ENCODE peak calls at places on chromosomes 11 and 22, in ten cellular contexts. Z is right lobe of liver, K is right atrium auricular region, H is suprapubic skin, Q is IMR-90, D is mucosa of descending colon, O is body of pancreas, M is HCT116, X is kidney, I is cardiac muscle cell. E is an unnamed sample.

GRCh38 chr11:82945682-82946081 is 44.1 kb downstream of the DDIAS start:
- DNase-seq in Q (no peak), K (no peak), Z (no peak), M (no peak), O (no peak), X (no peak), I (no peak), D (no peak), H (no peak), E (no peak)

GRCh38 chr22:21759133-21759532 is 23.5 kb upstream of the YPEL1 start:
- DNase-seq in Z (no peak), X (no peak), H (no peak), O (no peak), I (no peak), D (no peak), K (no peak), Q (no peak), M (no peak), E (no peak)

GRCh38 chr11:124961972-124962609 is 8.1 kb downstream of the CCDC15 start:
- DNase-seq in K (no peak), O (no peak), X (no peak), Q (peak; percentile 85), D (no peak), Z (no peak), H (no peak), M (peak; percentile 71), I (peak; percentile 63), E (no peak)

GRCh38 chr11:125956371-125956770 is 10.5 kb downstream of the VSIG10L2 start:
- DNase-seq in Z (no peak), X (no peak), O (no peak), Q (peak; percentile 7), I (no peak), D (no peak), K (peak; percentile 85), M (no peak), H (no peak), E (no peak)

GRCh38 chr11:67345247-67345948 is 7.9 kb downstream of the POLD4 start:
- DNase-seq in D (peak; percentile 51), K (no peak), Z (no peak), X (no peak), M (no peak), H (no peak), I (no peak), Q (no peak), O (peak; percentile 20), E (no peak)

GRCh38 chr11:125301301-125301700 is 136.8 kb downstream of the PKNOX2 start:
- DNase-seq in Z (no peak), Q (no peak), H (no peak), O (no peak), X (no peak), K (no peak), D (no peak), I (no peak), M (no peak), E (no peak)

GRCh38 chr11:124746621-124747243 is 5.3 kb downstream of the VSIG2 start:
- DNase-seq in X (peak; percentile 93), Q (peak; percentile 72), M (peak; percentile 82), O (peak; percentile 87), Z (peak; percentile 90), D (peak; percentile 95), I (peak; percentile 79), K (peak; percentile 79), H (peak; percentile 83), E (no peak)

GRCh38 chr11:125284209-125284608 is 119.7 kb downstream of the PKNOX2 start:
- DNase-seq in H (no peak), X (peak; percentile 39), K (no peak), Z (no peak), O (no peak), M (no peak), Q (no peak), I (no peak), D (no peak), E (no peak)

GRCh38 chr22:46563381-46564083 is 26.1 kb upstream of the CELSR1 start:
- DNase-seq in H (no peak), M (peak; percentile 57), K (peak; percentile 84), O (peak; percentile 80), Q (peak; percentile 37), D (peak; percentile 96), X (peak; percentile 91), Z (peak; percentile 89), I (peak; percentile 81), E (no peak)

GRCh38 chr22:34001701-34002466 is 81.6 kb upstream of the LARGE1 start:
- DNase-seq in X (no peak), D (no peak), Q (no peak), I (no peak), H (no peak), M (no peak), Z (peak; percentile 65), O (no peak), K (no peak), E (no peak)

GRCh38 chr22:29004647-29005371 is 56.8 kb downstream of the C22orf31 start:
- DNase-seq in I (peak; percentile 88), Q (peak; percentile 15), Z (peak; percentile 83), H (no peak), K (no peak), D (peak; percentile 60), M (peak; percentile 45), O (peak; percentile 86), X (peak; percentile 87), E (peak; percentile 47)
- H3K4me1 ChIP-seq in I (peaks cover 80% of the 10 kb centered on the region), Q (peaks cover 2% of the 10 kb centered on the region), Z (no peaks in the 10 kb centered on the region), H (peaks cover 16% of the 10 kb centered on the region), K (peaks cover 17% of the 10 kb centered on the region), D (peaks cover 6% of the 10 kb centered on the region), M (peaks cover 66% of the 10 kb centered on the region), O (peaks cover 55% of the 10 kb centered on the region), X (peaks cover 28% of the 10 kb centered on the region), E (peaks cover 9% of the 10 kb centered on the region)

DNA sequence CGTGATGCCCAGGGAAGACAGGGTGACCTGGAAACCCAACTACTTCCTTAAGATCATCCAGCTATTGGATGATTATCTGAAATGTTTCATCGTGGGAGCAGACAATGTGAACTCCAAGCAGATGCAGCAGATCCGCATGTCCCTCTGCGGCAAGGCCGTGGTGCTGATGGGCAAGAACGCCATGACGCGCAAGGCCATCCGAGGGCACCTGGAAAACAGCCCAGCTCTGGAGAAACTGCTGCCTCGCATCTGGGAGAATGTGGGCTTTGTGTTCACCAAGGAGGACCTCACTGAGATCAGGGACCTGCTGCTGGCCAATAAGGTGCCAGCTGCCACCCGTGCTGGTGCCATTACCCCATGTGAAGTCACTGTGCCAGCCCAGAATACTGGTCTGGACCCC is 43.5 kb upstream of the DAGLA start:
- DNase-seq in I (no peak), D (no peak), O (no peak), H (no peak), M (no peak), X (no peak), K (no peak), Q (no peak), Z (no peak), E (no peak)
- H3K4me1 ChIP-seq in I (no peaks in the 10 kb centered on the region), D (peaks cover 4% of the 10 kb centered on the region), O (peaks cover 6% of the 10 kb centered on the region), H (no peaks in the 10 kb centered on the region), M (peaks cover 13% of the 10 kb centered on the region), X (peaks cover 2% of the 10 kb centered on the region), K (peaks cover 4% of the 10 kb centered on the region), Q (peaks cover 7% of the 10 kb centered on the region), Z (no peaks in the 10 kb centered on the region), E (no peaks in the 10 kb centered on the region)

DNA sequence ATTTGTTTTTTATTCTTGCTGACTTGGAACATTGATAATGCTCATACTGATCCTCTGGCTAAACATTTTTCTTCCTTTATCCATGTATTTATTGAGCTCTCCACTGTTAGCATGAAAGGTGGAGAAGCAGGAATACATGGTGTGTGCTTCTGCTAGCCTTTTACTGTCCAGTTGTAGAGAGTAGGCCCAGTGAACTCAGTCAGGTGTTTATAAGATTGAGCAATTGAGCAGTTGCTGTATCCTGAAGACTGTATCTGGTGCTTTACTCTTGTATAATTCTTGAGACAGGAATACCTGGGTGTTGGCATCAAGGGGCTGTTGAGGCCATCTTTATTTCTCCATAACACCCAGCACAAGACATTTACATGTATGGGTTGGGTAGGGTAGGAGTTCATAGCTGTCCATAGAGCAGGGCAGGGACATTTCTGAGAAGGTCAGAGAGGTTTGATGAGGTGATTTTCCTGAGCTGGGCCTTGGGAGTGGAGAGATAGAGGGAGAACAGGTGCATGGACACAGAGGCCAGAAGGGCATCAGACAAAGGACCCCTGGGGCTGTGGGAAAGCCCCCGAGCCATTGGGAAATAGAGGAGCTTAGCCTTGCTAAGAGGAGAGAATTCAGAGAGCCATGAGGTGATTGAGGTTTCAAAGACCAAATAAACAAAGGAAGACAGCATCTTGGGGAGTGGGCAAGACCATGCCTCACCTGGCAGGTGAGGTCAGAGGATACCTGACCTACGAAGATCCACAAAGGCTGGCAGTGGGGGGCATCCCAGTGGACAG is 155.5 kb downstream of the TEAD1 start:
- DNase-seq in M (no peak), Q (no peak), K (no peak), D (no peak), Z (no peak), X (no peak), O (no peak), H (no peak), I (no peak), E (no peak)
- H3K4me1 ChIP-seq in M (peaks cover 18% of the 10 kb centered on the region), Q (peaks cover 16% of the 10 kb centered on the region), K (peaks cover 34% of the 10 kb centered on the region), D (peaks cover 19% of the 10 kb centered on the region), Z (no peaks in the 10 kb centered on the region), X (peaks cover 16% of the 10 kb centered on the region), O (peaks cover 77% of the 10 kb centered on the region), H (peaks cover 36% of the 10 kb centered on the region), I (peaks cover 28% of the 10 kb centered on the region), E (peaks cover 10% of the 10 kb centered on the region)

GRCh38 chr11:106956887-106957505 is 61.3 kb downstream of the GUCY1A2 start:
- DNase-seq in Q (no peak), I (no peak), D (no peak), Z (no peak), M (no peak), H (no peak), K (no peak), O (no peak), X (no peak), E (no peak)

GRCh38 chr11:106959800-106960199 is 58.5 kb downstream of the GUCY1A2 start:
- DNase-seq in I (peak; percentile 47), D (no peak), H (no peak), X (no peak), O (no peak), M (no peak), Q (no peak), K (no peak), Z (no peak), E (no peak)

GRCh38 chr11:106959386-106959785 is 58.9 kb downstream of the GUCY1A2 start:
- DNase-seq in K (no peak), H (no peak), Q (no peak), Z (no peak), D (no peak), O (no peak), X (no peak), I (no peak), M (no peak), E (no peak)

GRCh38 chr11:106961048-106961447 is 57.2 kb downstream of the GUCY1A2 start:
- DNase-seq in Z (no peak), Q (no peak), I (no peak), X (no peak), D (no peak), H (no peak), O (no peak), K (no peak), M (no peak), E (no peak)

GRCh38 chr11:106958506-106959248 is 59.6 kb downstream of the GUCY1A2 start:
- DNase-seq in O (no peak), X (no peak), K (no peak), H (no peak), M (no peak), D (no peak), I (no peak), Q (no peak), Z (no peak), E (no peak)
- H3K4me1 ChIP-seq in O (no peaks in the 10 kb centered on the region), X (peaks cover 2% of the 10 kb centered on the region), K (peaks cover 6% of the 10 kb centered on the region), H (no peaks in the 10 kb centered on the region), M (no peaks in the 10 kb centered on the region), D (no peaks in the 10 kb centered on the region), I (peaks cover 21% of the 10 kb centered on the region), Q (no peaks in the 10 kb centered on the region), Z (no peaks in the 10 kb centered on the region), E (peaks cover 8% of the 10 kb centered on the region)